ENCODE peak calls at places on chromosomes 1 and 21, in ten cellular contexts. H is lung microvascular endothelial cell; A is psoas muscle; O is NCI-H1417; I is amniotic stem cell; X is uterus; Q is choroid plexus epithelial cell; T is effector CD8-positive, alpha-beta T cell; Y is left lung; C is aorta. L is an unnamed sample.

GRCh38 chr1:164446020-164446419 is 113.0 kb upstream of the PBX1 start:
- DNase-seq in H (no peak), A (no peak), O (no peak), I (no peak), X (no peak), Q (no peak), T (no peak), Y (no peak), C (no peak), L (no peak)

GRCh38 chr1:234730542-234731370 is 120.8 kb upstream of the IRF2BP2 start:
- DNase-seq in H (no peak), A (no peak), O (no peak), I (no peak), X (no peak), Q (no peak), T (peak; percentile 11), Y (no peak), C (no peak), L (no peak)

GRCh38 chr1:36966242-36966641 is 68.1 kb downstream of the GRIK3 start:
- DNase-seq in H (peak; percentile 44), A (no peak), O (no peak), I (no peak), X (no peak), Q (peak; percentile 4), T (no peak), Y (no peak), C (no peak), L (no peak)

GRCh38 chr1:6162341-6162740 is 17.8 kb downstream of the CHD5 start:
- DNase-seq in H (no peak), A (no peak), O (no peak), I (no peak), X (no peak), Q (no peak), T (no peak), Y (no peak), C (no peak), L (no peak)

GRCh38 chr1:194071200-194071599 is 884.8 kb upstream of the B3GALT2 start:
- DNase-seq in H (no peak), A (no peak), O (peak; percentile 3), I (no peak), X (no peak), Q (no peak), T (no peak), Y (no peak), C (no peak), L (no peak)

GRCh38 chr1:156508205-156508954 is 7.8 kb upstream of the MEF2D start:
- DNase-seq in H (no peak), A (peak; percentile 94), O (no peak), I (no peak), X (peak; percentile 86), Q (peak; percentile 54), T (peak; percentile 17), Y (peak; percentile 86), C (peak; percentile 92), L (no peak)

GRCh38 chr1:198933506-198933905 is 294.7 kb downstream of the PTPRC start:
- DNase-seq in H (no peak), A (no peak), O (no peak), I (no peak), X (no peak), Q (no peak), T (no peak), Y (no peak), C (no peak), L (no peak)

GRCh38 chr1:40801742-40802077 is 18.1 kb downstream of the KCNQ4 start:
- DNase-seq in H (no peak), A (no peak), O (no peak), I (no peak), X (no peak), Q (no peak), T (no peak), Y (no peak), C (no peak), L (no peak)

GRCh38 chr1:3314561-3315271 is 139.7 kb upstream of the ARHGEF16 start:
- DNase-seq in H (no peak), A (no peak), O (no peak), I (no peak), X (peak; percentile 44), Q (peak; percentile 32), T (no peak), Y (no peak), C (no peak), L (no peak)

GRCh38 chr21:43950481-43950880 is 61.6 kb upstream of the TRAPPC10 start:
- DNase-seq in H (no peak), A (no peak), O (no peak), I (no peak), X (no peak), Q (no peak), T (no peak), Y (no peak), C (no peak), L (no peak)

GRCh38 chr1:74771913-74772515 is 39.1 kb downstream of the TYW3 start:
- DNase-seq in H (peak; percentile 66), A (no peak), O (peak; percentile 44), I (peak; percentile 18), X (no peak), Q (peak; percentile 74), T (no peak), Y (no peak), C (no peak), L (peak; percentile 8)

GRCh38 chr21:46118871-46119564 is 21.1 kb downstream of the COL6A2 start:
- DNase-seq in H (no peak), A (peak; percentile 40), O (no peak), I (no peak), X (peak; percentile 18), Q (no peak), T (no peak), Y (peak; percentile 19), C (peak; percentile 45), L (no peak)

GRCh38 chr1:90476994-90477393 is 240.1 kb downstream of the BARHL2 start:
- DNase-seq in H (no peak), A (no peak), O (no peak), I (no peak), X (no peak), Q (no peak), T (no peak), Y (no peak), C (no peak), L (no peak)

GRCh38 chr1:98110674-98111073 is 189.8 kb upstream of the DPYD start:
- DNase-seq in H (no peak), A (no peak), O (no peak), I (no peak), X (no peak), Q (peak; percentile 23), T (no peak), Y (no peak), C (no peak), L (no peak)

GRCh38 chr1:84410328-84411107 is 12.2 kb downstream of the DNASE2B start:
- DNase-seq in H (peak; percentile 29), A (no peak), O (no peak), I (no peak), X (no peak), Q (peak; percentile 53), T (no peak), Y (no peak), C (no peak), L (no peak)

GRCh38 chr21:28771790-28772501 is 220.7 kb downstream of the LTN1 start:
- DNase-seq in H (no peak), A (no peak), O (no peak), I (peak; percentile 42), X (no peak), Q (peak; percentile 93), T (no peak), Y (no peak), C (no peak), L (peak; percentile 51)

GRCh38 chr1:234102591-234102990 is 198.1 kb downstream of the SLC35F3 start:
- DNase-seq in H (no peak), A (no peak), O (no peak), I (no peak), X (no peak), Q (no peak), T (no peak), Y (no peak), C (no peak), L (no peak)

GRCh38 chr1:25683731-25684130 is 67.1 kb downstream of the MAN1C1 start:
- DNase-seq in H (peak; percentile 35), A (no peak), O (no peak), I (no peak), X (no peak), Q (peak; percentile 75), T (no peak), Y (no peak), C (no peak), L (no peak)

GRCh38 chr1:201298381-201299367 is 15.4 kb downstream of the PKP1 start:
- DNase-seq in H (no peak), A (no peak), O (no peak), I (no peak), X (no peak), Q (no peak), T (no peak), Y (no peak), C (no peak), L (peak; percentile 72)